ENCODE peak calls at places on chromosomes 16 and 17, in seven cellular contexts. One of them, this sample, is unnamed.

GRCh38 chr16:53282975-53283946 is 151.0 kb upstream of the RBL2 start:
- DNase-seq in kidney: no peak
- DNase-seq in CD8-positive, alpha-beta T cell: no peak
- DNase-seq in HCT116: peak; percentile 46
- DNase-seq in lower lobe of right lung: no peak
- DNase-seq in right lobe of liver: no peak
- DNase-seq in upper lobe of right lung: no peak
- DNase-seq in this sample: peak; percentile 6

GRCh38 chr16:82580293-82580900 is 46.4 kb upstream of the CDH13 start:
- DNase-seq in kidney: no peak
- DNase-seq in CD8-positive, alpha-beta T cell: no peak
- DNase-seq in HCT116: peak; percentile 4
- DNase-seq in lower lobe of right lung: no peak
- DNase-seq in right lobe of liver: peak; percentile 29
- DNase-seq in upper lobe of right lung: no peak
- DNase-seq in this sample: peak; percentile 29

GRCh38 chr16:73878616-73879015 is 418.0 kb upstream of the PSMD7 start:
- DNase-seq in kidney: no peak
- DNase-seq in CD8-positive, alpha-beta T cell: no peak
- DNase-seq in HCT116: peak; percentile 52
- DNase-seq in lower lobe of right lung: no peak
- DNase-seq in right lobe of liver: no peak
- DNase-seq in upper lobe of right lung: no peak
- DNase-seq in this sample: peak; percentile 53

GRCh38 chr17:1562178-1562643 is 381 bp downstream of the PITPNA start:
- DNase-seq in kidney: peak; percentile 90
- DNase-seq in CD8-positive, alpha-beta T cell: no peak
- DNase-seq in HCT116: no peak
- DNase-seq in lower lobe of right lung: peak; percentile 77
- DNase-seq in right lobe of liver: peak; percentile 66
- DNase-seq in upper lobe of right lung: peak; percentile 87
- DNase-seq in this sample: no peak

GRCh38 chr17:15398291-15398690 is 56.9 kb upstream of the TEKT3 start:
- DNase-seq in kidney: no peak
- DNase-seq in CD8-positive, alpha-beta T cell: no peak
- DNase-seq in HCT116: peak; percentile 18
- DNase-seq in lower lobe of right lung: no peak
- DNase-seq in right lobe of liver: no peak
- DNase-seq in upper lobe of right lung: no peak
- DNase-seq in this sample: no peak

GRCh38 chr17:66842505-66842904 is 7.6 kb downstream of the CACNG5 start:
- DNase-seq in kidney: no peak
- DNase-seq in CD8-positive, alpha-beta T cell: no peak
- DNase-seq in HCT116: no peak
- DNase-seq in lower lobe of right lung: no peak
- DNase-seq in right lobe of liver: no peak
- DNase-seq in upper lobe of right lung: no peak
- DNase-seq in this sample: no peak

GRCh38 chr16:54993496-54993895 is 62.8 kb downstream of the IRX5 start:
- DNase-seq in kidney: no peak
- DNase-seq in CD8-positive, alpha-beta T cell: no peak
- DNase-seq in HCT116: no peak
- DNase-seq in lower lobe of right lung: no peak
- DNase-seq in right lobe of liver: no peak
- DNase-seq in upper lobe of right lung: no peak
- DNase-seq in this sample: no peak

GRCh38 chr17:35774499-35774898 is 13.8 kb downstream of the C17orf50 start:
- DNase-seq in kidney: no peak
- DNase-seq in CD8-positive, alpha-beta T cell: no peak
- DNase-seq in HCT116: no peak
- DNase-seq in lower lobe of right lung: peak; percentile 63
- DNase-seq in right lobe of liver: no peak
- DNase-seq in upper lobe of right lung: peak; percentile 80
- DNase-seq in this sample: no peak

GRCh38 chr17:9162275-9162985 is 141.1 kb downstream of the NTN1 start:
- DNase-seq in kidney: no peak
- DNase-seq in CD8-positive, alpha-beta T cell: no peak
- DNase-seq in HCT116: no peak
- DNase-seq in lower lobe of right lung: no peak
- DNase-seq in right lobe of liver: no peak
- DNase-seq in upper lobe of right lung: no peak
- DNase-seq in this sample: no peak

GRCh38 chr17:76252040-76252954 is 12.0 kb upstream of the RNF157 start:
- DNase-seq in kidney: peak; percentile 91
- DNase-seq in CD8-positive, alpha-beta T cell: no peak
- DNase-seq in HCT116: no peak
- DNase-seq in lower lobe of right lung: peak; percentile 80
- DNase-seq in right lobe of liver: peak; percentile 77
- DNase-seq in upper lobe of right lung: peak; percentile 85
- DNase-seq in this sample: no peak

GRCh38 chr16:88405325-88406060 is 22.7 kb downstream of the ZNF469 start:
- DNase-seq in kidney: no peak
- DNase-seq in CD8-positive, alpha-beta T cell: no peak
- DNase-seq in HCT116: no peak
- DNase-seq in lower lobe of right lung: no peak
- DNase-seq in right lobe of liver: no peak
- DNase-seq in upper lobe of right lung: no peak
- DNase-seq in this sample: no peak

GRCh38 chr16:86584071-86584685 is 5.8 kb downstream of the FOXL1 start:
- DNase-seq in kidney: no peak
- DNase-seq in CD8-positive, alpha-beta T cell: no peak
- DNase-seq in HCT116: no peak
- DNase-seq in lower lobe of right lung: no peak
- DNase-seq in right lobe of liver: no peak
- DNase-seq in upper lobe of right lung: no peak
- DNase-seq in this sample: no peak

GRCh38 chr16:87855852-87856715 is 13.2 kb downstream of the SLC7A5 start:
- DNase-seq in kidney: peak; percentile 90
- DNase-seq in CD8-positive, alpha-beta T cell: no peak
- DNase-seq in HCT116: no peak
- DNase-seq in lower lobe of right lung: peak; percentile 82
- DNase-seq in right lobe of liver: peak; percentile 88
- DNase-seq in upper lobe of right lung: peak; percentile 78
- DNase-seq in this sample: no peak

GRCh38 chr16:1177053-1177452 is 24.1 kb downstream of the CACNA1H start:
- DNase-seq in kidney: no peak
- DNase-seq in CD8-positive, alpha-beta T cell: no peak
- DNase-seq in HCT116: no peak
- DNase-seq in lower lobe of right lung: no peak
- DNase-seq in right lobe of liver: no peak
- DNase-seq in upper lobe of right lung: no peak
- DNase-seq in this sample: no peak

GRCh38 chr17:65345261-65346060 is 208.3 kb downstream of the RGS9 start:
- DNase-seq in kidney: no peak
- DNase-seq in CD8-positive, alpha-beta T cell: no peak
- DNase-seq in HCT116: no peak
- DNase-seq in lower lobe of right lung: no peak
- DNase-seq in right lobe of liver: no peak
- DNase-seq in upper lobe of right lung: no peak
- DNase-seq in this sample: no peak

GRCh38 chr17:1762906-1763829 is 1.3 kb downstream of the SERPINF1 start:
- DNase-seq in kidney: no peak
- DNase-seq in CD8-positive, alpha-beta T cell: no peak
- DNase-seq in HCT116: no peak
- DNase-seq in lower lobe of right lung: no peak
- DNase-seq in right lobe of liver: peak; percentile 86
- DNase-seq in upper lobe of right lung: no peak
- DNase-seq in this sample: peak; percentile 39

GRCh38 chr17:34542700-34543336 is 36.6 kb upstream of the TMEM132E start:
- DNase-seq in kidney: no peak
- DNase-seq in CD8-positive, alpha-beta T cell: peak; percentile 16
- DNase-seq in HCT116: no peak
- DNase-seq in lower lobe of right lung: peak; percentile 52
- DNase-seq in right lobe of liver: no peak
- DNase-seq in upper lobe of right lung: no peak
- DNase-seq in this sample: no peak

GRCh38 chr16:4980691-4981090 is 22.6 kb downstream of the SEC14L5 start:
- DNase-seq in kidney: no peak
- DNase-seq in CD8-positive, alpha-beta T cell: no peak
- DNase-seq in HCT116: no peak
- DNase-seq in lower lobe of right lung: peak; percentile 24
- DNase-seq in right lobe of liver: no peak
- DNase-seq in upper lobe of right lung: no peak
- DNase-seq in this sample: no peak

GRCh38 chr16:86707581-86707980 is 129.2 kb downstream of the FOXL1 start:
- DNase-seq in kidney: no peak
- DNase-seq in CD8-positive, alpha-beta T cell: no peak
- DNase-seq in HCT116: no peak
- DNase-seq in lower lobe of right lung: no peak
- DNase-seq in right lobe of liver: no peak
- DNase-seq in upper lobe of right lung: no peak
- DNase-seq in this sample: no peak

GRCh38 chr16:25176136-25176535 is 40.6 kb upstream of the AQP8 start:
- DNase-seq in kidney: no peak
- DNase-seq in CD8-positive, alpha-beta T cell: no peak
- DNase-seq in HCT116: no peak
- DNase-seq in lower lobe of right lung: no peak
- DNase-seq in right lobe of liver: no peak
- DNase-seq in upper lobe of right lung: peak; percentile 36
- DNase-seq in this sample: no peak

GRCh38 chr16:83682126-83682857 is 125.5 kb upstream of the HSBP1 start:
- DNase-seq in kidney: no peak
- DNase-seq in CD8-positive, alpha-beta T cell: no peak
- DNase-seq in HCT116: no peak
- DNase-seq in lower lobe of right lung: no peak
- DNase-seq in right lobe of liver: no peak
- DNase-seq in upper lobe of right lung: no peak
- DNase-seq in this sample: no peak

GRCh38 chr17:2542456-2542855 is 30.8 kb upstream of the METTL16 start:
- DNase-seq in kidney: no peak
- DNase-seq in CD8-positive, alpha-beta T cell: no peak
- DNase-seq in HCT116: no peak
- DNase-seq in lower lobe of right lung: no peak
- DNase-seq in right lobe of liver: no peak
- DNase-seq in upper lobe of right lung: no peak
- DNase-seq in this sample: no peak

GRCh38 chr17:17740627-17741237 is 59.5 kb downstream of the RAI1 start:
- DNase-seq in kidney: no peak
- DNase-seq in CD8-positive, alpha-beta T cell: no peak
- DNase-seq in HCT116: no peak
- DNase-seq in lower lobe of right lung: no peak
- DNase-seq in right lobe of liver: no peak
- DNase-seq in upper lobe of right lung: no peak
- DNase-seq in this sample: no peak

GRCh38 chr16:85396879-85397871 is 215.9 kb upstream of the GSE1 start:
- DNase-seq in kidney: peak; percentile 65
- DNase-seq in CD8-positive, alpha-beta T cell: no peak
- DNase-seq in HCT116: no peak
- DNase-seq in lower lobe of right lung: peak; percentile 40
- DNase-seq in right lobe of liver: no peak
- DNase-seq in upper lobe of right lung: peak; percentile 60
- DNase-seq in this sample: no peak

GRCh38 chr16:85395913-85396878 is 216.9 kb upstream of the GSE1 start:
- DNase-seq in kidney: peak; percentile 87
- DNase-seq in CD8-positive, alpha-beta T cell: no peak
- DNase-seq in HCT116: no peak
- DNase-seq in lower lobe of right lung: peak; percentile 46
- DNase-seq in right lobe of liver: no peak
- DNase-seq in upper lobe of right lung: peak; percentile 62
- DNase-seq in this sample: peak; percentile 82

GRCh38 chr16:85394511-85395206 is 218.5 kb upstream of the GSE1 start:
- DNase-seq in kidney: peak; percentile 59
- DNase-seq in CD8-positive, alpha-beta T cell: no peak
- DNase-seq in HCT116: no peak
- DNase-seq in lower lobe of right lung: peak; percentile 35
- DNase-seq in right lobe of liver: no peak
- DNase-seq in upper lobe of right lung: peak; percentile 48
- DNase-seq in this sample: no peak

GRCh38 chr16:85393674-85394510 is 219.2 kb upstream of the GSE1 start:
- DNase-seq in kidney: peak; percentile 86
- DNase-seq in CD8-positive, alpha-beta T cell: peak; percentile 45
- DNase-seq in HCT116: no peak
- DNase-seq in lower lobe of right lung: peak; percentile 80
- DNase-seq in right lobe of liver: peak; percentile 60
- DNase-seq in upper lobe of right lung: peak; percentile 83
- DNase-seq in this sample: no peak

GRCh38 chr16:85395207-85395912 is 217.8 kb upstream of the GSE1 start:
- DNase-seq in kidney: peak; percentile 96
- DNase-seq in CD8-positive, alpha-beta T cell: no peak
- DNase-seq in HCT116: peak; percentile 92
- DNase-seq in lower lobe of right lung: peak; percentile 66
- DNase-seq in right lobe of liver: peak; percentile 67
- DNase-seq in upper lobe of right lung: peak; percentile 78
- DNase-seq in this sample: peak; percentile 96
- H3K27ac ChIP-seq in kidney: peak overlapping the region; percentile 63
- H3K27ac ChIP-seq in CD8-positive, alpha-beta T cell: no peak overlapping the region
- H3K27ac ChIP-seq in HCT116: peak overlapping the region; percentile 55
- H3K27ac ChIP-seq in lower lobe of right lung: peak overlapping the region; percentile 31
- H3K27ac ChIP-seq in right lobe of liver: peak overlapping the region; percentile 16
- H3K27ac ChIP-seq in upper lobe of right lung: peak overlapping the region; percentile 51
- H3K27ac ChIP-seq in this sample: peak overlapping the region; percentile 52

DNA sequence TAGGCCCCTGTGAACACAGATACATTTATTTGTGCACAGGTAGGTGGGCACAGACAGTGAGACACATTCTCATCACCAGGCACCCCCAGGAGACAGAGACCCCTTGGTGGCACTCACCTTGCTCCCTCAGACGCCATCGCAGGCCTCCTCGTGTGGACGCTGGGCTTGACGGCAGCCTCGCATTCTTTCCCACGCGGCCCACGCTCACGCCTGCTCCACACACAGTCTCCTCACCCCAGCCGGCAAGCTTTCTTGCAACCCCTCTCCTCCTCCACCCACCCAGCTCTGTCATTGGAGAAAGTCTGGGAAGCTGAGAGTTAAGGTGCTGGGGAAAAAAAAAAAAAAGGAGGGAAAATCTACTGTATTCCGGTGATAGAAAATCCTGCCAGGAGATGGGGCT is 14.8 kb downstream of the SGCA start:
- DNase-seq in kidney: peak; percentile 66
- DNase-seq in CD8-positive, alpha-beta T cell: no peak
- DNase-seq in HCT116: no peak
- DNase-seq in lower lobe of right lung: peak; percentile 27
- DNase-seq in right lobe of liver: no peak
- DNase-seq in upper lobe of right lung: no peak
- DNase-seq in this sample: no peak
- TF ChIP-seq CTCF in kidney: no peak
- TF ChIP-seq CTCF in CD8-positive, alpha-beta T cell: no peak
- TF ChIP-seq CTCF in HCT116: no peak
- TF ChIP-seq CTCF in lower lobe of right lung: no peak
- TF ChIP-seq CTCF in right lobe of liver: no peak
- TF ChIP-seq CTCF in upper lobe of right lung: no peak
- TF ChIP-seq CTCF in this sample: no peak

DNA sequence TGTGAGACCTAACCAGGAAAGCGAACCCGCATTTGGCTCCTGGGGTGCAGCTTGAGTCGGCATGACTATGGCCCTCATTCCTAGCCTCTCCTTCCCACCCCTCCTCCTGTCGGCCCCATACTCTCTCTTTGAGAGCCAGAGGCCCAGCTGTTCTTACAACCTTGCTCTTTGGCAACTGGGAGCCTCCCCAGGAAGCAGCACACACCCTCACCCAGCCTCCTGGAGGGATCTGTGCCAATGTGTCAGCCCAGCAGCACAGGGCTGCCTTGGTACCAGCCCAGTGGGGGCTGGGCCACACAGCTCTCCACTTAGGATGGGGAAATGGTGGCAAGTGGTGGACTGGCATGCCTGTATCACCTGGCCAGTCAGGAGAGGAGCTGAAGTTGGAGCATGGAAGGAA is 70.3 kb upstream of the LGALS9 start:
- DNase-seq in kidney: no peak
- DNase-seq in CD8-positive, alpha-beta T cell: no peak
- DNase-seq in HCT116: no peak
- DNase-seq in lower lobe of right lung: peak; percentile 57
- DNase-seq in right lobe of liver: no peak
- DNase-seq in upper lobe of right lung: no peak
- DNase-seq in this sample: no peak
- H3K4me1 ChIP-seq in kidney: peaks cover 17% of the 10 kb centered on the region
- H3K4me1 ChIP-seq in CD8-positive, alpha-beta T cell: no peaks in the 10 kb centered on the region
- H3K4me1 ChIP-seq in HCT116: peaks cover 11% of the 10 kb centered on the region
- H3K4me1 ChIP-seq in lower lobe of right lung: peaks cover 59% of the 10 kb centered on the region
- H3K4me1 ChIP-seq in right lobe of liver: peaks cover 11% of the 10 kb centered on the region
- H3K4me1 ChIP-seq in upper lobe of right lung: peaks cover 41% of the 10 kb centered on the region
- H3K4me1 ChIP-seq in this sample: peaks cover 5% of the 10 kb centered on the region

GRCh38 chr17:38343608-38343980 is at the start of gene GPR179:
- DNase-seq in kidney: no peak
- DNase-seq in CD8-positive, alpha-beta T cell: no peak
- DNase-seq in HCT116: no peak
- DNase-seq in lower lobe of right lung: no peak
- DNase-seq in right lobe of liver: no peak
- DNase-seq in upper lobe of right lung: no peak
- DNase-seq in this sample: no peak
- H3K27ac ChIP-seq in kidney: no peak within 1 kb of the TSS
- H3K27ac ChIP-seq in CD8-positive, alpha-beta T cell: no peak within 1 kb of the TSS
- H3K27ac ChIP-seq in HCT116: no peak within 1 kb of the TSS
- H3K27ac ChIP-seq in lower lobe of right lung: no peak within 1 kb of the TSS
- H3K27ac ChIP-seq in right lobe of liver: no peak within 1 kb of the TSS
- H3K27ac ChIP-seq in upper lobe of right lung: no peak within 1 kb of the TSS
- H3K27ac ChIP-seq in this sample: no peak within 1 kb of the TSS

This sample was measured in foreskin keratinocyte.